ENCODE peak calls at places on chromosomes 16 and 17, in eight cellular contexts. One of them, this sample, is unnamed. For H3K4me1 and H3K9me3, the result is how much of the 10 kb centered on the place peaks cover.

GRCh38 chr17:78895322-78895721 is 7.7 kb downstream of the CEP295NL start:
- DNase-seq in heart right ventricle: no peak
- DNase-seq in IMR-90: no peak
- DNase-seq in RWPE2: no peak
- DNase-seq in ovary: no peak
- DNase-seq in psoas muscle: no peak
- DNase-seq in endodermal cell: no peak
- DNase-seq in NT2/D1: no peak
- DNase-seq in this sample: no peak

GRCh38 chr16:89316701-89317100 is 99.2 kb downstream of the ZNF778 start:
- DNase-seq in heart right ventricle: peak
- DNase-seq in IMR-90: no peak
- DNase-seq in RWPE2: no peak
- DNase-seq in ovary: no peak
- DNase-seq in psoas muscle: no peak
- DNase-seq in endodermal cell: no peak
- DNase-seq in NT2/D1: no peak
- DNase-seq in this sample: no peak

GRCh38 chr17:62058611-62059010 is 6.5 kb downstream of the MED13 start:
- DNase-seq in heart right ventricle: no peak
- DNase-seq in IMR-90: no peak
- DNase-seq in RWPE2: no peak
- DNase-seq in ovary: no peak
- DNase-seq in psoas muscle: no peak
- DNase-seq in endodermal cell: no peak
- DNase-seq in NT2/D1: no peak
- DNase-seq in this sample: no peak

GRCh38 chr17:57868007-57868774 is 18.3 kb upstream of the MRPS23 start:
- DNase-seq in heart right ventricle: peak
- DNase-seq in IMR-90: peak
- DNase-seq in RWPE2: peak
- DNase-seq in ovary: peak
- DNase-seq in psoas muscle: peak
- DNase-seq in endodermal cell: peak
- DNase-seq in NT2/D1: no peak
- DNase-seq in this sample: no peak

GRCh38 chr17:41420134-41420533 is 4.3 kb downstream of the KRT37 start:
- DNase-seq in heart right ventricle: no peak
- DNase-seq in IMR-90: peak
- DNase-seq in RWPE2: no peak
- DNase-seq in ovary: no peak
- DNase-seq in psoas muscle: no peak
- DNase-seq in endodermal cell: no peak
- DNase-seq in NT2/D1: no peak
- DNase-seq in this sample: no peak

GRCh38 chr17:71985111-71986039 is 135.4 kb upstream of the SOX9 start:
- DNase-seq in heart right ventricle: no peak
- DNase-seq in IMR-90: no peak
- DNase-seq in RWPE2: no peak
- DNase-seq in ovary: no peak
- DNase-seq in psoas muscle: no peak
- DNase-seq in endodermal cell: no peak
- DNase-seq in NT2/D1: no peak
- DNase-seq in this sample: no peak

GRCh38 chr16:27040671-27041070 is 26.1 kb upstream of the C16orf82 start:
- DNase-seq in heart right ventricle: no peak
- DNase-seq in IMR-90: no peak
- DNase-seq in RWPE2: no peak
- DNase-seq in ovary: no peak
- DNase-seq in psoas muscle: no peak
- DNase-seq in endodermal cell: no peak
- DNase-seq in NT2/D1: no peak
- DNase-seq in this sample: no peak

GRCh38 chr16:78761427-78761826 is 662.0 kb downstream of the WWOX start:
- DNase-seq in heart right ventricle: no peak
- DNase-seq in IMR-90: no peak
- DNase-seq in RWPE2: no peak
- DNase-seq in ovary: no peak
- DNase-seq in psoas muscle: no peak
- DNase-seq in endodermal cell: no peak
- DNase-seq in NT2/D1: no peak
- DNase-seq in this sample: no peak

GRCh38 chr17:6800422-6801027 is 24.5 kb downstream of the FBXO39 start:
- DNase-seq in heart right ventricle: no peak
- DNase-seq in IMR-90: peak
- DNase-seq in RWPE2: no peak
- DNase-seq in ovary: no peak
- DNase-seq in psoas muscle: no peak
- DNase-seq in endodermal cell: peak
- DNase-seq in NT2/D1: no peak
- DNase-seq in this sample: no peak

GRCh38 chr16:9114112-9114511 is 22.7 kb downstream of the HAPSTR1 start:
- DNase-seq in heart right ventricle: no peak
- DNase-seq in IMR-90: no peak
- DNase-seq in RWPE2: no peak
- DNase-seq in ovary: no peak
- DNase-seq in psoas muscle: no peak
- DNase-seq in endodermal cell: no peak
- DNase-seq in NT2/D1: no peak
- DNase-seq in this sample: no peak

GRCh38 chr16:2026461-2027023 is at the start of gene NHERF2:
- DNase-seq in heart right ventricle: peak
- DNase-seq in IMR-90: no peak
- DNase-seq in RWPE2: no peak
- DNase-seq in ovary: peak
- DNase-seq in psoas muscle: no peak
- DNase-seq in endodermal cell: peak
- DNase-seq in NT2/D1: no peak
- DNase-seq in this sample: peak

GRCh38 chr17:76681222-76682137 is 29.3 kb downstream of the MXRA7 start:
- DNase-seq in heart right ventricle: peak
- DNase-seq in IMR-90: peak
- DNase-seq in RWPE2: no peak
- DNase-seq in ovary: peak
- DNase-seq in psoas muscle: peak
- DNase-seq in endodermal cell: peak
- DNase-seq in NT2/D1: peak
- DNase-seq in this sample: peak

GRCh38 chr17:35893751-35894150 is 13.6 kb upstream of the CCL5 start:
- DNase-seq in heart right ventricle: no peak
- DNase-seq in IMR-90: no peak
- DNase-seq in RWPE2: no peak
- DNase-seq in ovary: no peak
- DNase-seq in psoas muscle: no peak
- DNase-seq in endodermal cell: no peak
- DNase-seq in NT2/D1: no peak
- DNase-seq in this sample: no peak

GRCh38 chr17:81923302-81924260 is 4.0 kb downstream of the MAFG start:
- DNase-seq in heart right ventricle: peak
- DNase-seq in IMR-90: peak
- DNase-seq in RWPE2: no peak
- DNase-seq in ovary: peak
- DNase-seq in psoas muscle: peak
- DNase-seq in endodermal cell: peak
- DNase-seq in NT2/D1: no peak
- DNase-seq in this sample: no peak

GRCh38 chr16:67025151-67025550 is 3.8 kb upstream of the CBFB start:
- DNase-seq in heart right ventricle: no peak
- DNase-seq in IMR-90: no peak
- DNase-seq in RWPE2: peak
- DNase-seq in ovary: peak
- DNase-seq in psoas muscle: no peak
- DNase-seq in endodermal cell: no peak
- DNase-seq in NT2/D1: no peak
- DNase-seq in this sample: no peak

GRCh38 chr17:50596191-50597037 is 35.9 kb downstream of the CACNA1G start:
- DNase-seq in heart right ventricle: no peak
- DNase-seq in IMR-90: no peak
- DNase-seq in RWPE2: no peak
- DNase-seq in ovary: no peak
- DNase-seq in psoas muscle: no peak
- DNase-seq in endodermal cell: peak
- DNase-seq in NT2/D1: no peak
- DNase-seq in this sample: no peak

GRCh38 chr17:65633146-65633881 is 71.9 kb upstream of the AXIN2 start:
- DNase-seq in heart right ventricle: no peak
- DNase-seq in IMR-90: no peak
- DNase-seq in RWPE2: no peak
- DNase-seq in ovary: no peak
- DNase-seq in psoas muscle: no peak
- DNase-seq in endodermal cell: no peak
- DNase-seq in NT2/D1: no peak
- DNase-seq in this sample: no peak

GRCh38 chr17:40563371-40564052 is 1.8 kb downstream of the CCR7 start:
- DNase-seq in heart right ventricle: no peak
- DNase-seq in IMR-90: no peak
- DNase-seq in RWPE2: no peak
- DNase-seq in ovary: no peak
- DNase-seq in psoas muscle: no peak
- DNase-seq in endodermal cell: peak
- DNase-seq in NT2/D1: no peak
- DNase-seq in this sample: peak

GRCh38 chr17:39662551-39663339 is 2.4 kb upstream of the TCAP start:
- DNase-seq in heart right ventricle: peak
- DNase-seq in IMR-90: no peak
- DNase-seq in RWPE2: no peak
- DNase-seq in ovary: no peak
- DNase-seq in psoas muscle: no peak
- DNase-seq in endodermal cell: no peak
- DNase-seq in NT2/D1: no peak
- DNase-seq in this sample: no peak

GRCh38 chr17:31535581-31535981 is 144.1 kb downstream of the RAB11FIP4 start:
- DNase-seq in heart right ventricle: no peak
- DNase-seq in IMR-90: no peak
- DNase-seq in RWPE2: no peak
- DNase-seq in ovary: no peak
- DNase-seq in psoas muscle: no peak
- DNase-seq in endodermal cell: no peak
- DNase-seq in NT2/D1: no peak
- DNase-seq in this sample: no peak

GRCh38 chr17:31534223-31534888 is 142.9 kb downstream of the RAB11FIP4 start:
- DNase-seq in heart right ventricle: no peak
- DNase-seq in IMR-90: peak
- DNase-seq in RWPE2: no peak
- DNase-seq in ovary: no peak
- DNase-seq in psoas muscle: no peak
- DNase-seq in endodermal cell: no peak
- DNase-seq in NT2/D1: no peak
- DNase-seq in this sample: no peak

GRCh38 chr17:31537558-31537957 is 146.1 kb downstream of the RAB11FIP4 start:
- DNase-seq in heart right ventricle: no peak
- DNase-seq in IMR-90: peak
- DNase-seq in RWPE2: no peak
- DNase-seq in ovary: peak
- DNase-seq in psoas muscle: no peak
- DNase-seq in endodermal cell: no peak
- DNase-seq in NT2/D1: no peak
- DNase-seq in this sample: no peak

GRCh38 chr17:31538080-31538762 is 146.7 kb downstream of the RAB11FIP4 start:
- DNase-seq in heart right ventricle: no peak
- DNase-seq in IMR-90: no peak
- DNase-seq in RWPE2: no peak
- DNase-seq in ovary: no peak
- DNase-seq in psoas muscle: no peak
- DNase-seq in endodermal cell: no peak
- DNase-seq in NT2/D1: no peak
- DNase-seq in this sample: no peak

DNA sequence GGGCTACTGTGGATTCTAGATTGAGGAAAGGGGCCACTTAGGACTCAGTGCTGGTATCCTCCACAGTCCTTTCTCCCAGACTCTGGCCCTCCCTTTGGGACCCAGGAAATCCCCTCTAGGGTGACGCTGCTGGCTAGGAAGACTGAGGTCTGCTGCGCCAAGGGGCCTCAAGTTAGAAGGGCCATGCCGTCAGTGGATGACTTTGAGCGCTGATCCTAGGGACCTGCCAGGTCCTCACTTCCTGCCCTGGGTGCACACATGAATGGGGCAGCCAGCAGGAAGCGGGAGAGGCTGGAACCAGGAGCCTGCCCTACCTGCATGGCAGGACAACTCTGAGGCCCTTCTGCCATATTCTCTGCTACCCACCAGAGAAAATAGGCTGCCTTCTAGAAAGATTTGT is 145.0 kb downstream of the RAB11FIP4 start:
- DNase-seq in heart right ventricle: no peak
- DNase-seq in IMR-90: no peak
- DNase-seq in RWPE2: no peak
- DNase-seq in ovary: no peak
- DNase-seq in psoas muscle: no peak
- DNase-seq in endodermal cell: no peak
- DNase-seq in NT2/D1: no peak
- DNase-seq in this sample: no peak
- H3K4me1 ChIP-seq in heart right ventricle: under half
- H3K4me1 ChIP-seq in IMR-90: under half
- H3K4me1 ChIP-seq in RWPE2: under half
- H3K4me1 ChIP-seq in ovary: under half
- H3K4me1 ChIP-seq in psoas muscle: under half
- H3K4me1 ChIP-seq in endodermal cell: under half
- H3K4me1 ChIP-seq in NT2/D1: under half
- H3K4me1 ChIP-seq in this sample: under half

GRCh38 chr16:868386-868755 is 67.8 kb upstream of the GNG13 start:
- DNase-seq in heart right ventricle: no peak
- DNase-seq in IMR-90: no peak
- DNase-seq in RWPE2: no peak
- DNase-seq in ovary: no peak
- DNase-seq in psoas muscle: peak
- DNase-seq in endodermal cell: no peak
- DNase-seq in NT2/D1: no peak
- DNase-seq in this sample: no peak
- H3K9me3 ChIP-seq in heart right ventricle: under half
- H3K9me3 ChIP-seq in IMR-90: under half
- H3K9me3 ChIP-seq in RWPE2: under half
- H3K9me3 ChIP-seq in ovary: under half
- H3K9me3 ChIP-seq in psoas muscle: under half
- H3K9me3 ChIP-seq in endodermal cell: under half
- H3K9me3 ChIP-seq in NT2/D1: under half
- H3K9me3 ChIP-seq in this sample: under half

GRCh38 chr16:4692460-4693295 is 684 bp upstream of the NUDT16L1 start:
- DNase-seq in heart right ventricle: no peak
- DNase-seq in IMR-90: no peak
- DNase-seq in RWPE2: peak
- DNase-seq in ovary: no peak
- DNase-seq in psoas muscle: no peak
- DNase-seq in endodermal cell: peak
- DNase-seq in NT2/D1: no peak
- DNase-seq in this sample: no peak
- H3K4me3 ChIP-seq in heart right ventricle: peak
- H3K4me3 ChIP-seq in IMR-90: peak
- H3K4me3 ChIP-seq in RWPE2: peak
- H3K4me3 ChIP-seq in ovary: peak
- H3K4me3 ChIP-seq in psoas muscle: peak
- H3K4me3 ChIP-seq in endodermal cell: peak
- H3K4me3 ChIP-seq in NT2/D1: peak
- H3K4me3 ChIP-seq in this sample: peak

DNA sequence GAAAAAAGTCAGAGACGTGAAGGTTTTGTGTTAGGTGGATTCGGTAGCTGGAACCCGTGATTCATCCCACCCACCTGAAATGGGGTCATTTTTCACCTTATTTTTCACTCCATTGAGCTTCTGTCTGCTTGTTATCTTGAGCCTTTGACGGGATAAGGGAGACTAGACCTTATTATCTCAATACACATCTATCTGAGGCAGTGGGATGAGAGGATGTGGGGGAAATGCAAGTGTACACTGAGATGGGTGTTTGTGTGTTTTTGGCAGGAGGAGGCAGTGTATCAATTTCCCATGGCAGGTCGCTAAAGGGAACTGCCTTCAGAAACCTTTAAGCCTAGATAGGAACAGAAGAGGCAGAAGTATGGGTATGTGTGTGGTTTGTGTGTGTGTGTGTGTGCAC is 6.2 kb upstream of the NOG start:
- DNase-seq in heart right ventricle: no peak
- DNase-seq in IMR-90: no peak
- DNase-seq in RWPE2: no peak
- DNase-seq in ovary: no peak
- DNase-seq in psoas muscle: no peak
- DNase-seq in endodermal cell: no peak
- DNase-seq in NT2/D1: no peak
- DNase-seq in this sample: no peak
- H3K4me1 ChIP-seq in heart right ventricle: under half
- H3K4me1 ChIP-seq in IMR-90: under half
- H3K4me1 ChIP-seq in RWPE2: under half
- H3K4me1 ChIP-seq in ovary: under half
- H3K4me1 ChIP-seq in psoas muscle: under half
- H3K4me1 ChIP-seq in endodermal cell: under half
- H3K4me1 ChIP-seq in NT2/D1: under half
- H3K4me1 ChIP-seq in this sample: under half

This sample was measured in CD4-positive, alpha-beta memory T cell.